ENCODE peak calls at places on chromosomes 7 and 10, in seven cellular contexts. C is AG09319, Y is body of pancreas, H is left kidney, I is HCEC 1CT, N is globus pallidus, E is NCI-H774. G is an unnamed sample.

GRCh38 chr10:124962421-124962820 is 20.5 kb downstream of the ZRANB1 start:
- DNase-seq in C (no peak), Y (no peak), H (no peak), I (peak), N (no peak), E (no peak), G (no peak)

GRCh38 chr7:26363465-26363864 is 71.8 kb downstream of the SNX10 start:
- DNase-seq in C (no peak), Y (no peak), H (no peak), I (no peak), N (no peak), E (no peak), G (no peak)

GRCh38 chr7:29454899-29455451 is 108.7 kb upstream of the PRR15 start:
- DNase-seq in C (no peak), Y (no peak), H (no peak), I (no peak), N (no peak), E (no peak), G (no peak)

GRCh38 chr7:90952649-90952991 is 311.6 kb upstream of the FZD1 start:
- DNase-seq in C (no peak), Y (no peak), H (no peak), I (no peak), N (no peak), E (peak), G (no peak)

GRCh38 chr7:50304911-50305621 is 550 bp downstream of the IKZF1 start:
- DNase-seq in C (no peak), Y (peak), H (peak), I (no peak), N (no peak), E (no peak), G (no peak)

GRCh38 chr10:93150289-93150688 is 76.6 kb downstream of the CYP26A1 start:
- DNase-seq in C (no peak), Y (no peak), H (no peak), I (no peak), N (no peak), E (no peak), G (no peak)

GRCh38 chr10:101066890-101067355 is 5.1 kb downstream of the KAZALD1 start:
- DNase-seq in C (no peak), Y (no peak), H (no peak), I (no peak), N (no peak), E (no peak), G (no peak)

GRCh38 chr10:79072041-79072441 is 3.3 kb downstream of the ZMIZ1 start:
- DNase-seq in C (no peak), Y (no peak), H (no peak), I (no peak), N (peak), E (no peak), G (no peak)

GRCh38 chr7:151759591-151760042 is 117.3 kb downstream of the PRKAG2 start:
- DNase-seq in C (no peak), Y (peak), H (peak), I (peak), N (peak), E (peak), G (no peak)

GRCh38 chr10:5611899-5612680 is 54.3 kb downstream of the ASB13 start:
- DNase-seq in C (no peak), Y (no peak), H (no peak), I (no peak), N (no peak), E (peak), G (no peak)

GRCh38 chr10:44911081-44911540 is at the start of gene TMEM72:
- DNase-seq in C (no peak), Y (peak), H (peak), I (no peak), N (no peak), E (no peak), G (no peak)

G was measured in type B pancreatic cell.